ENCODE peak calls at places on chromosome 15, in four cellular contexts. W is mesendoderm, E is H9, Z is IMR-90. D is an unnamed sample.

GRCh38 chr15:59028387-59028955 is 41.0 kb downstream of the RNF111 start:
- DNase-seq in Z (no peak), E (no peak), W (no peak), D (no peak)

GRCh38 chr15:25173241-25174028 is 218.6 kb downstream of the SNRPN start:
- DNase-seq in E (peak), Z (no peak), W (no peak), D (no peak)

GRCh38 chr15:71899665-71900064 is 89.3 kb downstream of the NR2E3 start:
- DNase-seq in E (no peak), Z (no peak), W (no peak), D (no peak)

GRCh38 chr15:101490408-101490891 is 943 bp upstream of the PCSK6 start:
- DNase-seq in E (no peak), Z (no peak), W (no peak), D (no peak)

GRCh38 chr15:99955532-99955931 is 222.3 kb upstream of the LYSMD4 start:
- DNase-seq in Z (no peak), E (no peak), W (no peak), D (no peak)

GRCh38 chr15:73046073-73046472 is 6.2 kb upstream of the NEO1 start:
- DNase-seq in W (no peak), Z (no peak), E (no peak), D (no peak)

GRCh38 chr15:84811151-84811550 is 6.0 kb upstream of the ALPK3 start:
- DNase-seq in W (no peak), E (no peak), Z (no peak), D (no peak)

GRCh38 chr15:76338555-76339301 is 2.2 kb downstream of the ISL2 start:
- DNase-seq in E (no peak), W (peak), Z (no peak), D (no peak)

GRCh38 chr15:100712226-100712625 is 109.8 kb downstream of the ASB7 start:
- DNase-seq in W (no peak), Z (peak), E (no peak), D (no peak)

GRCh38 chr15:79779739-79780138 is 117.1 kb downstream of the MTHFS start:
- DNase-seq in E (no peak), W (no peak), Z (no peak), D (no peak)

DNA sequence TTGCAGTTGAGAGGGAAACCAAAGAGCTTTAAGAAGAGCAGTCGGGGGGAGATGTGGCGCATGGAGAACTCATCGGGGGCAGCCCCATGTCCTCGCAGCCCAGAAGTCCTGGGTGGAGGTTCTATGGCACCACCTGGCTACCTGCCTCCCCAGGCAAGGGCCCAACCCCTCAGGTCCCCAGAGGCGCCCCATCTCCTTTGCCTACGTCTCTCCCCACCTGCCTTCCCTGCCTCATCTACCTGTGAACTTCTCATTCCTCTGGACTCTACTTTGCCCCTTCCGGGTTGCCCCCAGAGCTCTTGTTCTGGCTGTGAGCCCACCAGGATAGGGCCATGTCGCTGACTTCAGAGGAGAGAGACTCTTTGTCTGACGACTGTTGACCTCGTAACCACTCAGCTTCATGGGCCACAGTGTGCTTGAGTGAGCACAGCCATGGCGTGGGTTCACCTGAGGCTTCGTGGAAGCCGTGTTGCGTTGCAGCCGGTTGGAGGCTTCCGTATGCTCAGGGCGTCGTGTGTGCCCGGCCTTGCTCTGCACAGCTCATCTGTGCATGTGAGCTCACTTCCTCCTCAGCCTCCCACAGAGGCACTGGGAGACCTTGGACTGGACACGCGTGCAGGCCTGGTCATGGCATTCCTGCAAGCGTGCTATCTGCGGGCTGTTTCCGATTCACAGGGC is 13.4 kb downstream of the APBA2 start:
- DNase-seq in E (no peak), Z (no peak), W (no peak), D (no peak)
- H2AK5ac ChIP-seq in E (no peak), Z (no peak), W (no peak), D (no peak)

GRCh38 chr15:34708422-34708821 is 46.4 kb downstream of the GJD2 start:
- DNase-seq in W (peak), Z (peak), E (peak), D (peak)
- H2AK5ac ChIP-seq in W (no peak), Z (no peak), E (no peak), D (no peak)

GRCh38 chr15:88872706-88873105 is 22.6 kb downstream of the HAPLN3 start:
- DNase-seq in Z (no peak), W (no peak), E (no peak), D (no peak)

GRCh38 chr15:88874275-88874674 is 21.1 kb downstream of the HAPLN3 start:
- DNase-seq in Z (no peak), E (no peak), W (no peak), D (no peak)

GRCh38 chr15:88873786-88874185 is 21.6 kb downstream of the HAPLN3 start:
- DNase-seq in Z (no peak), W (no peak), E (no peak), D (no peak)

GRCh38 chr15:88872106-88872505 is 23.2 kb downstream of the HAPLN3 start:
- DNase-seq in Z (no peak), E (no peak), W (no peak), D (no peak)

GRCh38 chr15:88871313-88871712 is 24.0 kb downstream of the HAPLN3 start:
- DNase-seq in W (no peak), Z (no peak), E (no peak), D (no peak)
- H2AK5ac ChIP-seq in W (no peak), Z (no peak), E (no peak), D (no peak)

DNA sequence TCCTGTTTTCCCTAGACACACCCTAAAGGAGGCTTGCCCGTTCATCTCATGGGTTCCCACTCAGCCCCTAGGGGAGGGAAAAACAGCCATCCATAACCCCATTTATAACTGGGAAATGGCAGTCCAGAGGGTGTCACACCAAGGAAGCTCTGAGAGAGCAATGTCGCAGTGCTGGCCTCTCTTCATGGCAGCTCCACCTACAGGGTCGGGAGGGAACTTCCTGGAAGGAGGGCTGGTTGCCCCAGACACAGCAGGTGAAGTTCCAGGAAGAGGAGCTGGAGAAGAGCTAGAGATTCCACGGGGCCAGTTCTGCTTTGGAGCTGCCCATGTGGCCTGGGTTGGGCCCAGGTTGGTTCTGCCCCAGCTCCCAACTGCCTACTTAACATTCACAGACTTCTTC is 22.3 kb upstream of the LINGO1 start:
- DNase-seq in Z (no peak), W (peak), E (peak), D (no peak)
- H2AK5ac ChIP-seq in Z (no peak), W (no peak), E (no peak), D (no peak)

DNA sequence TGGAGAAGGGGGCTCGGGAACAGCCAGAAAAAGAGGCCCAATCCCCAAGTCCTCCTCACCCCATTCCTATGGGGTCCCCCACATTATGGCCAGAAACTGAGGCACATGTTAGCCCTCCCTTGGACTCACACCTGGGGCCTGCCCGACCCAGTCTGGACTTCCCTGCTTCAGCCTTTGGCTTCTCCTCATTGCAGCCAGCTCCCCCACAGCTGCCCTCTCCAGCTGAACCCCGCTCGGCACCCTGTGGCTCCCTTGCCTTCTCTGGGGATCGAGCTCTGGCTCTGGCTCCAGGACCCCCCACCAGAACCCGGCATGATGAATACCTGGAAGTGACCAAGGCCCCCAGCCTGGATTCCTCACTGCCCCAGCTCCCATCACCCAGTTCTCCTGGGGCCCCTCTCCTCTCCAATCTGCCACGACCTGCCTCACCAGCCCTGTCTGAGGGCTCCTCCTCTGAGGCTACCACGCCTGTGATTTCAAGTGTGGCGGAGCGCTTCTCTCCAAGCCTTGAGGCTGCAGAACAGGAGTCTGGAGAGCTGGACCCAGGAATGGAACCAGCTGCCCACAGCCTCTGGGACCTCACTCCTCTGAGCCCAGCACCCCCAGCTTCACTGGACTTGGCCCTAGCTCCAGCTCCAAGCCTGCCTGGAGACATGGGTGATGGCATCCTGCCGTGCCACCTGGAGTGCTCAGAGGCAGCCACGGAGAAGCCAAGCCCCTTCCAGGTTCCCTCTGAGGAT is 10.6 kb downstream of the MAP1A start:
- DNase-seq in E (no peak), W (no peak), Z (no peak), D (no peak)
- H2AK5ac ChIP-seq in E (no peak), W (no peak), Z (no peak), D (no peak)

DNA sequence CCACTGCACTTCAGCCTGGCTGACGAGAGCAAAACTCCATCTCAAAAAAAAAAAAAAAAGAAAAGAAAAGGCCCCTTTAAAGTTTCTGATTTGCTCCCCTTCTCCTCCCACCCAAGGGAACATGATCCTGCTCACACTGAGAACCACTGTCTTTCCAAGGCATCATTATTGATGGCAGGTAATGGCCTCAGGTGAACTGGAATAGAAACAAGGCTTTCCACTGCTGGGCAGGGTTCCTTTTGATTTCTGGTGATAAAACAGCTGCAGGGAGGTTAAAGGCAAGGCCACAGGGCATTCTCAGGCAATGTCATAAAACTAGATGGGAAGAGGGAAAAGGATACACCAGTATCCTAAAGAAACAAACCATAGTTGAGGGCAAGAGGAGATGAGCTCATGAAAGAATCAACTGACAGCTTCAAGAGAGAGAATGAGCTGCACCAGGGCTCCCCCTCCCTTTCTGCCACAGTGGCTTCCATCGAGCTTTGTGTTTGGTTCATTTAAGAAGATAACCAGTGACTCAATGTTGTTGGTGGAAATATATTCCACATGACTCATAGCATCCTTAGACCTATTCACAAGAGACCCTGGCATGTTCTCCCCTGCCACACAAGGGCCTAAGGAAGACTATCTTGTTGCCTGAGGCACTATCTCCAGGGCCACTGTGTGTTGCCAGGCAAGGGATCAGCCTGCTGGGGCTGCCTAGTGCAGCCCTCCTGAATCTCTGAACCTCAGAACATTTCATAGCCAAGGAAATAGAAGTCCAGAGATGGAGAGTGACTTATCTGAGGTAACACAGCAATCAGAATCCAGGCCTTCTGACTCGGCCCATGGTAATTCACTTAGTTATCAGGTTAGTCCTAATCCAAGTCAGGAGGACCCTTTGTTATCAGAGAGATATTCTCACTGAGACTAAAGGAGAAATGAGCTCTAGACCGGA is 86.5 kb downstream of the WDR76 start:
- DNase-seq in E (no peak), W (peak), Z (peak), D (peak)
- H2AK5ac ChIP-seq in E (no peak), W (no peak), Z (peak), D (no peak)

DNA sequence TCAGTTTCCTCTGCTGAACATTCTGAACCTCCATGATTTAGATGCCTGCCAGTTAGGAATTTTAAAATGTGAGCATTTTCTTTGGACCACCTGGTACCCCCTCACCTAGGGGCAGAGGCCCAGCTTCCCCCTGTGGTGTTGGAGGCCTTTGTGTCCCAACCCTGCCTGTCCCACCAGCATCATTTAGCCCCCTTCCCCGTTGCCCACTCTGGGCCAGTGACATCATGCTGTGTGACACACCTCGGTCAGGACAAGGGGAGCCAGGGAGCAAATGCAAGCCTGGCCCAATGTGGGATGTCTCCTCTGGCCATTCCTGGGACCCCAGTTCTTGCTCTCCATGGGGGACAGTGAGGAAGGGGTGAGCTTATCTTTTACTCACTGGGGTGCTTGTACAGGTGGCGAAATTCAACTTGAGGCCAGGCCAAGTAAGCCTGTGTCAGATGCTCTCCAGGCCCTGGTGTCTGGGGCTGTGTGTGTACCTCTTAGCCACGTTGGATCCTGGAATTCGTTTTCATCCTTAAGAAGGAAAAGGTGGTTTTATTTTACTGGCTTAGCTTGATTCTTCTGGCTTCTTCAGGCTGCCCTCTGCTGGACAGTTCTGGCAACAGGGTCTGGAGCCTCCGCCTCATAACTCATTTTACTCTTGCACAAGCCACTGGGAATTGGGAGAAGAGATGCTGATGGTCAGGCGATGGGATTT is 49.7 kb upstream of the MYZAP start:
- DNase-seq in E (peak), W (peak), Z (peak), D (no peak)
- H2AK5ac ChIP-seq in E (no peak), W (no peak), Z (no peak), D (no peak)

GRCh38 chr15:33454346-33454745 is 143.6 kb downstream of the RYR3 start:
- DNase-seq in Z (no peak), W (no peak), E (no peak), D (no peak)

GRCh38 chr15:33454996-33455395 is 144.2 kb downstream of the RYR3 start:
- DNase-seq in Z (no peak), W (no peak), E (no peak), D (no peak)

GRCh38 chr15:33458421-33458820 is 147.7 kb downstream of the RYR3 start:
- DNase-seq in E (no peak), Z (no peak), W (no peak), D (no peak)

GRCh38 chr15:33461671-33462070 is 150.9 kb downstream of the RYR3 start:
- DNase-seq in E (no peak), W (no peak), Z (no peak), D (no peak)

GRCh38 chr15:33460166-33460805 is 149.5 kb downstream of the RYR3 start:
- DNase-seq in Z (no peak), W (no peak), E (no peak), D (no peak)
- H2AK5ac ChIP-seq in Z (no peak), W (no peak), E (no peak), D (no peak)

GRCh38 chr15:68480296-68480695 is 48.3 kb upstream of the ITGA11 start:
- DNase-seq in E (no peak), W (no peak), Z (no peak), D (no peak)
- H2AK5ac ChIP-seq in E (no peak), W (no peak), Z (peak), D (no peak)

D was measured in H1.